ENCODE peak calls at places on chromosomes 12 and 14, in four cellular contexts. P is transverse colon, R is adrenal gland, A is suprapubic skin. B is an unnamed sample.
A peak's percentile ranks its signal among the peaks of the same experiment; 100 is the strongest.

GRCh38 chr12:130634866-130635265 is 81.2 kb downstream of the RIMBP2 start:
- DNase-seq in P (no peak), R (no peak), A (peak; percentile 44), B (no peak)

GRCh38 chr12:105725054-105725453 is 394.6 kb downstream of the C12orf75 start:
- DNase-seq in P (no peak), A (no peak), R (no peak), B (no peak)

GRCh38 chr12:18250313-18250916 is 10.9 kb upstream of the PIK3C2G start:
- DNase-seq in A (no peak), P (no peak), R (no peak), B (no peak)

GRCh38 chr14:100410056-100410565 is 87.0 kb downstream of the SLC25A47 start:
- DNase-seq in R (no peak), P (no peak), A (no peak), B (peak; percentile 71)

GRCh38 chr12:109538191-109538863 is 35.0 kb downstream of the MMAB start:
- DNase-seq in R (no peak), P (no peak), A (no peak), B (no peak)

GRCh38 chr12:2750185-2750584 is 44.6 kb upstream of the FKBP4 start:
- DNase-seq in R (no peak), P (no peak), A (no peak), B (no peak)

GRCh38 chr12:106285993-106286392 is 16.5 kb upstream of the TCP11L2 start:
- DNase-seq in P (no peak), A (no peak), R (no peak), B (no peak)

GRCh38 chr14:68780358-68781160 is 12.3 kb downstream of the ZFP36L1 start:
- DNase-seq in R (peak; percentile 75), A (peak; percentile 78), P (peak; percentile 68), B (peak; percentile 88)

GRCh38 chr14:37142835-37143499 is 29.4 kb downstream of the SLC25A21 start:
- DNase-seq in P (no peak), R (no peak), A (no peak), B (no peak)

GRCh38 chr12:2268478-2269286 is 215.9 kb downstream of the CACNA1C start:
- DNase-seq in R (no peak), P (no peak), A (no peak), B (no peak)

DNA sequence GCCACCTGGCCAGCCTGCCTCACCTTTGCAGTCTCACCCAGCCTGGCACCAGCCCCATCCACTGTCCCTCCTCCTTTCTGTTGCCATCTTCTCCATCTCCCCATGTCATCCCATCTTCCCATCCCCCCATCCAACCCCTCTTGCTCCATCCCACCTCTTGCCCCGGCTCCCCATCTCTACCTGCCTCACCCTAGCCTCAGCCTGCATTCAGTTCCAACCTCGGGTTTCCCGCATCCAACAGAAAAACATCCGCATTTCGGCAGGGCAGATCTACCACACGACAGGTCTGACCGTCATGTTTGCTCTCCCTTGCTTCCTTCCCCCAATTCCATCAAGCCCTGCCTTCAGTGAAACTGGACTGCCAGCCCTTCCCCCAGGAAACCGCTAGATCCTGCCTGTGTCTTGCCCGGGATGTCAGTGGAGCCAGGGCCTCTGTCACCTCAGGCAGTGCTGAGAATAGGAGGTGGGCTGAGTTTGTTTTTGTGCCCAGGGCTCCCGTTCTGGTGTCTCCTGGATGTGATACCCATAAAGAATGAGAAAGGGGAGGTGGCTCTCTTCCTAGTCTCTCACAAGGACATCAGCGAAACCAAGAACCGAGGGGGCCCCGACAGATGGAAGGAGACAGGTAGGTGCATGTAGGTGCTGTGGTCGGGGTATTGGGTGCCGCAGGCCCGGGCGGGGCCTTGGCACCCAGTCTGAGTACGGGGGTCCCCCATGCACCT is 2.5 kb downstream of the KCNH3 start:
- DNase-seq in P (no peak), A (no peak), R (peak; percentile 3), B (no peak)
- H3K27me3 ChIP-seq in P (peaks cover 78% of the 10 kb centered on the region), A (peaks cover 31% of the 10 kb centered on the region), R (no peaks in the 10 kb centered on the region), B (no peaks in the 10 kb centered on the region)

GRCh38 chr12:68367903-68368302 is 35.7 kb upstream of the MDM1 start:
- DNase-seq in P (no peak), A (no peak), R (no peak), B (no peak)

GRCh38 chr12:68367136-68367535 is 35.0 kb upstream of the MDM1 start:
- DNase-seq in R (no peak), A (no peak), P (no peak), B (no peak)

GRCh38 chr12:68361953-68362352 is 29.8 kb upstream of the MDM1 start:
- DNase-seq in A (no peak), R (no peak), P (no peak), B (no peak)

GRCh38 chr12:68368332-68368731 is 36.2 kb upstream of the MDM1 start:
- DNase-seq in A (no peak), R (no peak), P (no peak), B (no peak)

DNA sequence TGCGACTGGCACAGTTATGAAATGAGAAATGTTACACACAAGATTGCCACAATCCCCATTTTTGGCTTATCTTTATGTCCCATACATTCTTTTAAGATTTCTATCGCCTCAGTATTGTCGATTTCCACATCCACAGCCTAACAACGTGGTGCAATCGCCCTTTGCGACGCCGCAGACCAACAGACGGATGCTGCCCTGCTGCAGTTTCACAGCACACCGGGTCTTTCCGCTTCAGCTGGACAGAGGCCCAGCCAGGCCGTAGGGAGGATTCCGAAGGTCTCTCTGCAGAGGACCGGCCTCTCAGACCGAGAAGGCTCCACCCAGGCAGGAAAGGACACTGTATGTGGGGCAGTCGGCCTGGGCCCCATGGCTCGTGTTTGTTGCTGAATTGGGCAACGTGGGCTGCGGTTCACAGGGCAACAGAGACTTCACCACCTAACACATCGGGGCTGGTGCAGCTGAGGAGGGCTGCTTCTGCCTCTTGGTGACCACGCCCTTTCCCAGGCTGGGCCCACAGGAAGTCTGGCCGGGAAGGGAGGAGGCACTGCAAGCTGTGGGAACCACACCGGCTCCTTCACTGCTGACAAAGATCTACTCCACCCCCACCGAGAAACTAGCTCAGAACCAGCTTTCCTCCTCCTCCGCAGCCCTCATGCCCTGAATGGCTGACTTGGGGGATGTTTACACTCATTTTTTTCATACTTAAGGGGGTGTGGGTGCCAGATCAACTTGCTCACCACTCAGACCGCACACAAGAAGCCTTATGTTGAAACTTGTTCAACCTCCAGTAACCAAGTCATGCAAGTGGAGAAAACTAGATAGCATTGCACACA is 32.9 kb upstream of the MDM1 start:
- DNase-seq in R (peak; percentile 94), P (peak; percentile 92), A (peak; percentile 94), B (peak; percentile 93)
- TF ChIP-seq POLR2A in R (peak; percentile 41), P (peak; percentile 48), A (peak; percentile 29), B (no peak)

DNA sequence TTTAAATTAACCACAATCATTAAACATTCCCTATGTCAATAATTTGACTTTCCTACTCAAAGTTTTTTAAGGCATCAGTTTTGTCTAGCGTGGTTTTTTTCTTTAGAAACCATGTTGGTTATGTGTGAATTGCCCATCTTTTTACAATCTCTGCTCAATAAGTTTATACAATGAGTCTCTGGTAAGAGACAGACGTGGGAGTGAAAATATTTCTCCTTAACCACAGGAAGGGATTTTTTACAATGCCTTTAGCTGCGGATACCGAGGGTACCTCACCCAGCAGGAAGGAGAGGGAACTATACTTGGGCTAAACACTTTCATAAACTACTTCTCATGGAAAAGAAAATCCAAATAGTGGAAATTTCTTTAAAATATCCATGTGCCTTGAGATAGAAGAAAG is 191.4 kb upstream of the BCL2L14 start:
- DNase-seq in R (no peak), A (no peak), P (no peak), B (no peak)
- H3K27ac ChIP-seq in R (no peak overlapping the region), A (no peak overlapping the region), P (peak overlapping the region; percentile 83), B (no peak overlapping the region)

DNA sequence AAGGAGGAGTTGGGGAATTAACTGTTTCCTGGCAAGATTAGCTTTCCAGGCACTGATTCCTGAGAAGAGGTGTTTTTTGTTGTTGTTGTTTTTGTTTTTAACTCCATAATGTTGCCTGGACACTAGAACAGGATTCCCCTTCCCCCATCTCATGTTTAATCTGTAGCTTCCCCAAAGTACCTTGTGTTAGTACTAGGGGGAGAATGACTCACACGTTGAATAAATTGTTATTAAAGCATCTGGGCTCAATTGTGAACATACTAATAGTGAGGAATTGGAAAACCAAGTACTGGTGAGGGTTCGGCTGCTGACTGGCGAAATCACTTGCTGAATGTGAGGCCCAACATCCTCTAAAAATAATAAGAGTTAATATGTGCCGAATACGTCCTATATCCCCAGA is 1.3 kb upstream of the GNG2 start:
- DNase-seq in A (no peak), P (no peak), R (no peak), B (no peak)
- H3K27me3 ChIP-seq in A (no peaks in the 10 kb centered on the region), P (no peaks in the 10 kb centered on the region), R (no peaks in the 10 kb centered on the region), B (no peaks in the 10 kb centered on the region)

B was measured in testis.